ENCODE peak calls at places on chromosomes 4 and X, in four cellular contexts. O, U, K and V are unnamed samples. For H3K4me1, the result is how much of the 10 kb centered on the place peaks cover.

GRCh38 chr4:175947117-175947722 is 118.4 kb upstream of the WDR17 start:
- DNase-seq in O (no peak), U (no peak), K (no peak), V (no peak)

GRCh38 chr4:58456727-58457384 is 1346.7 kb upstream of the IGFBP7 start:
- DNase-seq in O (no peak), U (no peak), K (no peak), V (no peak)

GRCh38 chr4:151091047-151091446 is 8.4 kb upstream of the RPS3A start:
- DNase-seq in O (no peak), U (no peak), K (no peak), V (no peak)

GRCh38 chr4:102759835-102760644 is 728 bp downstream of the MANBA start:
- DNase-seq in O (no peak), U (peak), K (no peak), V (no peak)

GRCh38 chrX:129983575-129984131 is 1.2 kb downstream of the BCORL1 start:
- DNase-seq in O (no peak), U (peak), K (peak), V (peak)

GRCh38 chr4:24395937-24396336 is 188.4 kb downstream of the DHX15 start:
- DNase-seq in O (no peak), U (no peak), K (no peak), V (no peak)

GRCh38 chr4:6582889-6583504 is 8.0 kb downstream of the MAN2B2 start:
- DNase-seq in O (no peak), U (peak), K (no peak), V (no peak)

GRCh38 chr4:183329954-183330742 is 7.9 kb upstream of the CLDN24 start:
- DNase-seq in O (no peak), U (no peak), K (no peak), V (no peak)

GRCh38 chr4:138182838-138183426 is 59.2 kb downstream of the SLC7A11 start:
- DNase-seq in O (no peak), U (no peak), K (no peak), V (no peak)

GRCh38 chr4:83618431-83618830 is 82.5 kb downstream of the GPAT3 start:
- DNase-seq in O (no peak), U (no peak), K (peak), V (no peak)

GRCh38 chr4:100898844-100899243 is 381.0 kb upstream of the EMCN start:
- DNase-seq in O (no peak), U (no peak), K (no peak), V (no peak)

GRCh38 chr4:38382492-38382891 is 281.5 kb upstream of the KLF3 start:
- DNase-seq in O (no peak), U (no peak), K (no peak), V (no peak)

GRCh38 chr4:161564230-161564834 is 599.5 kb downstream of the FSTL5 start:
- DNase-seq in O (no peak), U (no peak), K (no peak), V (no peak)

GRCh38 chr4:1053080-1053661 is 41.7 kb downstream of the FGFRL1 start:
- DNase-seq in O (peak), U (no peak), K (no peak), V (no peak)
- H3K4me1 ChIP-seq in O (under half), U (under half), K (under half), V (under half)

GRCh38 chrX:35115205-35115604 is 172.6 kb downstream of the FAM47B start:
- DNase-seq in O (no peak), U (no peak), K (no peak), V (no peak)
- H3K27ac ChIP-seq in O (no peak), U (no peak), K (no peak), V (no peak)

DNA sequence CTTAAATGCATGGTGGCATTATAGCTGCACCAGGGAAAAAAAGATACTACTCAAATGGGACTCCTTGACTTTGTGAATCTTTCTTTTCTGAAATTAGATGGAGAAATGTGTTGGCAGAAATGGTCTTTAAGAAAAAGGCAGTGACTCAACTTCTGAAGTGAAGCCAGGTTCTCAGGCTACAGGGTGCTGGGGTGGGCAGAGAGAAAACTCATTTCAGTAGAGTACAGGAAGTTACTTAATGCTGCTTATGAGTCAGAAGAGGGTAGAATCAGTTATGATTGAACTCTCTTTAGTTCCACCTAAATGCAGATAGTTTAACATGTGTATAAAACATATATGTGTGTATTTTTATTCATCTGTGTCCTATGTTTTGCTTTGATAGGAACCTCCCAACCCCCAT is 92.2 kb upstream of the TNIP3 start:
- DNase-seq in O (no peak), U (peak), K (no peak), V (no peak)
- H3K4me3 ChIP-seq in O (no peak), U (no peak), K (no peak), V (no peak)

DNA sequence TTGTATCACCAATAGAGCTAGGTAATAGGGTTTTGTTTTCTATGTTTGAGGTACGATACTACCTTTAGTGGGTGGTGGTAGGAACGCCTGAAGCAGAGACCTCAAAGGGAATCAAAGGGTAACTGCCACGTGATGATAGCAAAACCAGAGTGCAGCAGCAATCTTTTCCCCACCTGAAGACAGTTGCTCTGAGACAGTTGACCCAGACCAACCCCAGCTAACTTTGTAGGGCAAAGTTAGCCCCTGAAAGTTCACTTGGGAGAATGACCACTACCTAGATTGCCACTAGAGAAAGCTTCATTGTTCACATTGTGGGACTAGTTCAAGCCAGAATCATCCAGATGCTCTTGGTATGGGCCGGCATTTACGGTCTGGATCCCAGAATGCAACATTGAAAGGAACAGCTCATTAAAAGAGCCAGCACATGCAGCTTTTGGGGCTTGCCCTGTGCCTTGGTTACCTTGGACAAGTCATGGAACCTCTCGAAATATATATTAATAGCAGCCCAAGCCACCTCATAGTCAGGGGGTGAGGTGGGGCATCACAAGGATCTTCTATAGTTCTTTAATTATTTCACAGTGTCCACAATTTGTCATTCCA is 4.0 kb downstream of the SEPTIN6 start:
- DNase-seq in O (no peak), U (peak), K (no peak), V (peak)
- H3K4me1 ChIP-seq in O (under half), U (half or more), K (under half), V (under half)

GRCh38 chr4:168708108-168708507 is 211.3 kb downstream of the PALLD start:
- DNase-seq in O (no peak), U (no peak), K (no peak), V (no peak)

GRCh38 chr4:168713193-168713592 is 216.3 kb downstream of the PALLD start:
- DNase-seq in O (no peak), U (no peak), K (no peak), V (no peak)

GRCh38 chr4:168712316-168712855 is 215.5 kb downstream of the PALLD start:
- DNase-seq in O (no peak), U (no peak), K (no peak), V (no peak)

GRCh38 chr4:168711197-168712120 is 214.6 kb downstream of the PALLD start:
- DNase-seq in O (no peak), U (no peak), K (no peak), V (no peak)

DNA sequence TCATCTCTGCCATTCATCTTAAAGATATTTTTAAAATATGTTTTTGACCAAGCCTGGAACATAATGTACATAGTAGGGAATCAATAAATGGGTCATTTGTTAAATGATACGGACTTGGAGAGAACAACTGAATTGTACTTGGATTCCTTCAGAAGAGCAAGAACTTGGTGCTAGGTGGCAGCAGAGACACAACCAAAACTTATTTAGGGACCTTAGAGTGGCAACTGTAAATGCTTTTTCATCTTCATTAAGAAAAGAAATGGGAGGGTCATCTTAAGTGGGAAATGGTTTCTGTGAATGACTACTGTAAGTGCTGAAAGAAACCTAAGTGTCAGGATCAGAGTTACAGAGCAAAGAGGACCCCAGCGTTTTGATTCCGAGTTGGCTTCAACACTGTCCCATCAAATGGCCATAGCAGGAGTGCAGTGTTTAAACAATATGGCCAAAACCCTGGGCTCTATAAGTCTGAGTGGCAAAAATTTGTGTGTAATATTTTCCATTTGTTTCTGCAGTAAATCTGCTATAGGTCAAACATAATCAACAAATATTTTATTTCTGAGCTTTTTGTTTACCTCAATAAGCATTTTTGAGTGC is 213.6 kb downstream of the PALLD start:
- DNase-seq in O (no peak), U (no peak), K (no peak), V (no peak)
- H3K27ac ChIP-seq in O (no peak), U (no peak), K (peak), V (no peak)

GRCh38 chrX:153779891-153780677 is 757 bp upstream of the SRPK3 start:
- DNase-seq in O (no peak), U (no peak), K (no peak), V (no peak)
- H3K4me3 ChIP-seq in O (no peak), U (no peak), K (peak), V (no peak)

DNA sequence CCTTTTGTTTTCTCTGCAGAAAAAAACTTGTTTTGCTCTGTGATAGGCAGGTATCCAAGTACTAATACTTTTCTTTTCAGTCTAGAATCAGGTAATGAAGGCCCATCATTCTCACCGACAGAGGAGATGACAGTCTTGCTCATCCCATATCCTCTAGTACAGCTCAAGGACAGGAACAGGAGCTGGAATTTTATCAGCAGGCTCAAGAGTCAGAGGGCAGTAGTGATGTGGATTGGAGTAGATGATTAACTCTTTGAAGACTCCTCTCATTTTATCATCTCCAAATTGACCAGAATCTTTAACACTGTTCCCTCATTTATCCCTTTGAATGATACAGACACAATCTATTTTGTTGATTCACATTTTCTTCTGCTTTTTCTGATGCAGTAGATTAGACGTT is 162.7 kb downstream of the FRAS1 start:
- DNase-seq in O (no peak), U (no peak), K (no peak), V (no peak)
- H3K4me1 ChIP-seq in O (under half), U (under half), K (under half), V (under half)

GRCh38 chr4:72067051-72067450 is 35.3 kb downstream of the NPFFR2 start:
- DNase-seq in O (no peak), U (no peak), K (peak), V (no peak)

GRCh38 chr4:72063726-72064125 is 31.9 kb downstream of the NPFFR2 start:
- DNase-seq in O (no peak), U (no peak), K (no peak), V (no peak)
- H3K27ac ChIP-seq in O (no peak), U (no peak), K (no peak), V (no peak)